ENCODE peak calls at places on chromosomes 16 and 17, in seven cellular contexts. I is spleen, O is tibial artery, U is esophagus muscularis mucosa, Z is body of pancreas, D is right lobe of liver, X is K562. K is an unnamed sample.

GRCh38 chr16:17901309-17901708 is 430.5 kb upstream of the XYLT1 start:
- DNase-seq in X (no peak), I (no peak), Z (no peak), D (no peak), U (no peak), O (no peak), K (no peak)

GRCh38 chr17:69142473-69142802 is 743 bp upstream of the ABCA6 start:
- DNase-seq in I (no peak), X (no peak), Z (no peak), U (no peak), D (no peak), O (no peak), K (no peak)

GRCh38 chr16:407253-407652 is 5.6 kb downstream of the DECR2 start:
- DNase-seq in I (no peak), O (no peak), D (no peak), Z (no peak), U (no peak), X (no peak), K (no peak)

GRCh38 chr17:54919456-54919855 is 18.8 kb downstream of the TOM1L1 start:
- DNase-seq in D (no peak), O (no peak), U (no peak), I (no peak), Z (no peak), X (no peak), K (no peak)

GRCh38 chr17:74334393-74335039 is 8.5 kb downstream of the KIF19 start:
- DNase-seq in U (no peak), D (no peak), X (no peak), Z (no peak), O (no peak), I (no peak), K (no peak)

GRCh38 chr17:61259360-61259759 is 140.3 kb upstream of the TBX2 start:
- DNase-seq in Z (no peak), I (no peak), D (no peak), X (no peak), O (no peak), U (no peak), K (no peak)

GRCh38 chr16:2692948-2693651 is 10.8 kb downstream of the KCTD5 start:
- DNase-seq in D (no peak), U (no peak), O (no peak), X (no peak), I (no peak), Z (no peak), K (no peak)

GRCh38 chr17:17737938-17738894 is 57.0 kb downstream of the RAI1 start:
- DNase-seq in O (no peak), I (no peak), D (no peak), U (no peak), Z (peak; percentile 67), X (no peak), K (peak; percentile 85)

GRCh38 chr17:17069849-17070248 is 27.6 kb downstream of the MPRIP start:
- DNase-seq in U (no peak), I (no peak), Z (no peak), X (no peak), D (no peak), O (no peak), K (no peak)

GRCh38 chr17:75271233-75271954 is 363 bp upstream of the MIF4GD start:
- DNase-seq in Z (peak; percentile 81), O (peak; percentile 87), U (no peak), X (peak; percentile 96), I (peak; percentile 98), D (peak; percentile 86), K (peak; percentile 78)

GRCh38 chr16:53085539-53086450 is 31.0 kb downstream of the CHD9 start:
- DNase-seq in U (no peak), O (no peak), Z (no peak), I (no peak), X (no peak), D (no peak), K (no peak)

GRCh38 chr17:44878627-44879221 is 20.5 kb downstream of the EFTUD2 start:
- DNase-seq in D (no peak), X (peak; percentile 45), U (no peak), Z (no peak), O (no peak), I (no peak), K (no peak)

GRCh38 chr16:56608876-56609462 is 585 bp downstream of the MT2A start:
- DNase-seq in X (no peak), O (peak; percentile 71), U (no peak), Z (no peak), I (no peak), D (peak; percentile 67), K (no peak)

GRCh38 chr16:80071964-80072363 is 468.8 kb upstream of the DYNLRB2 start:
- DNase-seq in U (no peak), O (no peak), Z (no peak), I (no peak), X (no peak), D (no peak), K (no peak)

GRCh38 chr17:7885357-7886226 is 3.0 kb upstream of the CHD3 start:
- DNase-seq in O (peak; percentile 73), X (peak; percentile 77), I (peak; percentile 88), Z (peak; percentile 53), U (no peak), D (no peak), K (peak; percentile 80)

GRCh38 chr16:84720180-84720579 is 20.4 kb downstream of the USP10 start:
- DNase-seq in X (no peak), U (no peak), I (no peak), Z (no peak), O (no peak), D (no peak), K (no peak)
- H3K4me3 ChIP-seq in X (no peak overlapping the region), U (no peak overlapping the region), I (no peak overlapping the region), Z (no peak overlapping the region), O (no peak overlapping the region), D (no peak overlapping the region), K (no peak overlapping the region)

GRCh38 chr17:38875477-38876080 is 5.7 kb downstream of the LASP1 start:
- DNase-seq in U (no peak), X (no peak), Z (no peak), O (no peak), I (no peak), D (no peak), K (peak; percentile 57)

GRCh38 chr17:38871992-38872605 is 2.2 kb downstream of the LASP1 start:
- DNase-seq in D (peak; percentile 54), I (peak; percentile 75), X (no peak), U (no peak), O (no peak), Z (no peak), K (no peak)

GRCh38 chr17:38874505-38875419 is 4.9 kb downstream of the LASP1 start:
- DNase-seq in D (no peak), U (no peak), X (no peak), I (no peak), O (peak; percentile 87), Z (peak; percentile 38), K (no peak)

GRCh38 chr17:38872671-38873385 is 3.0 kb downstream of the LASP1 start:
- DNase-seq in O (no peak), U (no peak), I (no peak), X (no peak), Z (peak; percentile 72), D (peak; percentile 62), K (no peak)

DNA sequence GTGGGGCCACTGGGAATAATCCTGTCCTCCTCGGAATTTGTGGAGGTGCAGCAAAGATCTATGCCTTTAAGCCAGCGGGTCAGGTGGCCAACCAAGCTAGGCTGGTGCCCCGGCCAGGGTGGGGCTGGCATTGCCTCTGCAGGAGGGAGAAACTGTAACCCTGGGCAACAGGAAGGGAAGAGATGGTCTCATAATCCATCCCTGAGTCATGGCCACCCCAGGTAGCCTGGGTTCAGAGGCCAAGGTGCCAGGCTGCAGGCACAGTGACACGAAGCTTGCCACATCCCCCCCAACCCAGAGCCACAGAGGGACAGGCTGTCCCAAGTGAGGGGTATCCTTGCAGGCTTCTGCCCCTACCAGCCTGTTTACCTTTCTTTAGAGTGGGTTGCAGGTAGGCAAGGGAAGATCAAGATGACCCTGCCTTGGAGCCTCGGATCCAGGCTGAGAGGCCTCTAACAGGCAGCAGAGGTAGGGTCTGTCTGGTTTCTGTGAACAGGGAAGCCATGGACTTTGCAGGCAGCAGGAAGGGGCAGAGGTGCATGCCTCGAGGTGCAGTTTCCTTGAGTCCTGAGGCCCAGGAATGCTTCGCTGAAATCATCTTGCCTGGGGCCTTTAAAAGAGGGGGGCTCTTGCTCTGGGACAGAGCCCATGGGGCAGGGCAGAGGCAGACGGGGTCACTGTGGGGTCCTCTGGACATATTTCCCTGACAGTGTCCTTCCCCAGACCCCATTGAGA is 4.0 kb downstream of the LASP1 start:
- DNase-seq in X (no peak), I (peak; percentile 75), Z (no peak), O (no peak), U (no peak), D (no peak), K (no peak)
- H3K4me1 ChIP-seq in X (peaks cover 47% of the 10 kb centered on the region), I (peaks cover 58% of the 10 kb centered on the region), Z (peaks cover 61% of the 10 kb centered on the region), O (peaks cover 63% of the 10 kb centered on the region), U (peaks cover 63% of the 10 kb centered on the region), D (no peaks in the 10 kb centered on the region), K (peaks cover 70% of the 10 kb centered on the region)

GRCh38 chr16:81780350-81780749 is 1.3 kb downstream of the PLCG2 start:
- DNase-seq in U (no peak), O (no peak), D (no peak), I (no peak), Z (no peak), X (no peak), K (no peak)

GRCh38 chr16:81775570-81775969 is 3.5 kb upstream of the PLCG2 start:
- DNase-seq in I (no peak), U (no peak), X (no peak), Z (no peak), D (no peak), O (no peak), K (no peak)

GRCh38 chr16:81778861-81779539 is at the start of gene PLCG2:
- DNase-seq in O (peak; percentile 69), I (peak; percentile 98), X (peak; percentile 94), Z (peak; percentile 60), U (no peak), D (peak; percentile 90), K (no peak)

GRCh38 chr16:81779540-81780320 is 639 bp downstream of the PLCG2 start:
- DNase-seq in U (no peak), D (peak; percentile 76), O (no peak), I (peak; percentile 91), Z (peak; percentile 27), X (no peak), K (no peak)

DNA sequence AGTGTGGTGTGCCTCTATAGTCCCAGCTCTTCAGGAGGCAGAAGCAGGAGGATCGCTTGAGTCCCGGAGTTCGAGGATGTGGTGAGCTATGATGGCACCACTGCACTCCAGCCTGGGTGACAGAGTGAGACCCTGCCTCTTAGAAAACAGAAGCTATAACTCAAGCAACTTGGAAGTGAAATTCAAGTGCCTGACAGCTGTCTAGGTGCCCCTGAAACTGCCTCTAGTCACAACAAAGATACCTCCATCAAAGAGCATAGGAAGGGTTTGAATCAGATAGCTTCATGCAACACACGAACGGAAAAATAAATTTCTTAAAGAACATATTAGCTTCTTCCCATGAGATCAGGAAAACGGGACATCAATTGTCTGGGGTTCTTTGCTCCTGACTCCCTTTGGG is 860 bp upstream of the PLCG2 start:
- DNase-seq in I (peak; percentile 52), X (no peak), Z (no peak), D (no peak), O (no peak), U (no peak), K (no peak)
- H3K4me3 ChIP-seq in I (peak overlapping the region; percentile 87), X (no peak overlapping the region), Z (no peak overlapping the region), D (no peak overlapping the region), O (no peak overlapping the region), U (no peak overlapping the region), K (no peak overlapping the region)

DNA sequence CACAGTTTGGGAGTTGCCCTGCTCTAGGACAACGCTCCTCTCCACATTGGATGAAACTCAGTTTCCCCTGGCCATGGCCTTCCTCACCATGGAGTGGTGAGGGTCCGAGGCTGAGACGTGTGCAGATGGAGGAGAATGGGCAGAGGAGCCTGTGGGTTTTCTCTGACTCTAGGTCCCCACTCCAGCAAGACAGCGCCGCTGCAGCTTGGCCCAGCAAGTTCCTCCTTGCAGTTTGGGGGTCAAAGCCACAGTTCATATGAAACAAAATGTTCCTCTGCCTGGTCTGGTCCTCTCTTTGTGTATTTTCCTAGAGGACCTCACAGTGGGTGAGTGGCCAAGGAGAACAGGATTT is 2.3 kb downstream of the C16orf54 start:
- DNase-seq in U (no peak), O (no peak), D (no peak), X (no peak), Z (no peak), I (peak; percentile 78), K (no peak)
- H3K4me1 ChIP-seq in U (no peaks in the 10 kb centered on the region), O (no peaks in the 10 kb centered on the region), D (no peaks in the 10 kb centered on the region), X (peaks cover 18% of the 10 kb centered on the region), Z (no peaks in the 10 kb centered on the region), I (peaks cover 27% of the 10 kb centered on the region), K (no peaks in the 10 kb centered on the region)